ENCODE peak calls at places on chromosomes 12 and 14, in seven cellular contexts. Q is testis, H is spleen, S is HepG2, K is tibial nerve, E is gastrocnemius medialis, U is HCT116. O is an unnamed sample.

GRCh38 chr14:34722723-34723545 is 8.5 kb upstream of the CFL2 start:
- DNase-seq in Q (peak), H (no peak), S (peak), K (peak), E (no peak), U (peak), O (peak)

GRCh38 chr14:60235440-60235839 is 13.6 kb upstream of the PPM1A start:
- DNase-seq in Q (no peak), H (no peak), S (no peak), K (no peak), E (no peak), U (no peak), O (no peak)

GRCh38 chr14:98195256-98195655 is 1076.7 kb downstream of the BCL11B start:
- DNase-seq in Q (no peak), H (no peak), S (no peak), K (no peak), E (no peak), U (no peak), O (no peak)

GRCh38 chr12:109458771-109459208 is 18.3 kb downstream of the KCTD10 start:
- DNase-seq in Q (no peak), H (no peak), S (no peak), K (no peak), E (no peak), U (no peak), O (no peak)

GRCh38 chr12:11949738-11950403 is 120.9 kb upstream of the BCL2L14 start:
- DNase-seq in Q (peak), H (peak), S (no peak), K (no peak), E (no peak), U (no peak), O (peak)

GRCh38 chr12:67877697-67878096 is 111.5 kb upstream of the IFNG-AS1 start:
- DNase-seq in Q (no peak), H (no peak), S (no peak), K (no peak), E (no peak), U (no peak), O (no peak)

GRCh38 chr12:106039646-106040404 is 98.9 kb downstream of the NUAK1 start:
- DNase-seq in Q (no peak), H (no peak), S (no peak), K (no peak), E (no peak), U (no peak), O (no peak)

GRCh38 chr14:36944307-36945010 is 227.9 kb downstream of the SLC25A21 start:
- DNase-seq in Q (no peak), H (no peak), S (no peak), K (no peak), E (no peak), U (no peak), O (no peak)

GRCh38 chr12:130953783-130954543 is at the start of gene ADGRD1:
- DNase-seq in Q (peak), H (no peak), S (no peak), K (peak), E (peak), U (no peak), O (peak)

GRCh38 chr12:48286665-48287064 is 64.1 kb downstream of the ZNF641 start:
- DNase-seq in Q (peak), H (no peak), S (peak), K (peak), E (no peak), U (no peak), O (no peak)

GRCh38 chr14:93073833-93074769 is 41.6 kb downstream of the ITPK1 start:
- DNase-seq in Q (no peak), H (peak), S (peak), K (peak), E (no peak), U (no peak), O (no peak)

GRCh38 chr12:130357241-130357640 is 19.6 kb downstream of the PIWIL1 start:
- DNase-seq in Q (no peak), H (no peak), S (no peak), K (no peak), E (no peak), U (no peak), O (peak)

GRCh38 chr12:66496595-66496994 is 182.3 kb downstream of the GRIP1 start:
- DNase-seq in Q (no peak), H (no peak), S (no peak), K (no peak), E (no peak), U (no peak), O (no peak)

GRCh38 chr14:36666416-36667206 is 5.0 kb downstream of the PAX9 start:
- DNase-seq in Q (no peak), H (no peak), S (no peak), K (no peak), E (no peak), U (no peak), O (no peak)

GRCh38 chr14:22002860-22003284 is 329.3 kb upstream of the OR4E1 start:
- DNase-seq in Q (peak), H (no peak), S (no peak), K (no peak), E (no peak), U (peak), O (peak)

GRCh38 chr12:38664661-38665269 is 240.6 kb downstream of the CPNE8 start:
- DNase-seq in Q (peak), H (no peak), S (peak), K (no peak), E (no peak), U (peak), O (no peak)

GRCh38 chr12:82870825-82871377 is 184.2 kb downstream of the TMTC2 start:
- DNase-seq in Q (no peak), H (no peak), S (no peak), K (no peak), E (no peak), U (no peak), O (no peak)

GRCh38 chr14:64825498-64825897 is 54.2 kb downstream of the SPTB start:
- DNase-seq in Q (no peak), H (no peak), S (no peak), K (no peak), E (peak), U (no peak), O (no peak)

GRCh38 chr12:56469007-56469930 is 891 bp downstream of the SPRYD4 start:
- DNase-seq in Q (peak), H (peak), S (no peak), K (no peak), E (no peak), U (no peak), O (no peak)

GRCh38 chr12:71439613-71440392 is at the start of gene LGR5:
- DNase-seq in Q (peak), H (peak), S (peak), K (no peak), E (no peak), U (no peak), O (peak)

GRCh38 chr12:117452071-117452470 is 90.6 kb upstream of the NOS1 start:
- DNase-seq in Q (no peak), H (no peak), S (no peak), K (no peak), E (no peak), U (no peak), O (no peak)

GRCh38 chr14:79515158-79515557 is 696.1 kb downstream of the DIO2 start:
- DNase-seq in Q (no peak), H (no peak), S (no peak), K (no peak), E (no peak), U (no peak), O (no peak)

GRCh38 chr14:45664668-45665356 is 411.8 kb upstream of the MIS18BP1 start:
- DNase-seq in Q (no peak), H (no peak), S (no peak), K (no peak), E (no peak), U (no peak), O (no peak)

GRCh38 chr12:62205348-62205747 is 54.9 kb upstream of the USP15 start:
- DNase-seq in Q (no peak), H (no peak), S (peak), K (no peak), E (no peak), U (no peak), O (no peak)

GRCh38 chr14:69715725-69716482 is 51.0 kb upstream of the SRSF5 start:
- DNase-seq in Q (no peak), H (no peak), S (no peak), K (peak), E (no peak), U (no peak), O (peak)

GRCh38 chr14:90512332-90512951 is 115.6 kb downstream of the CALM1 start:
- DNase-seq in Q (no peak), H (no peak), S (no peak), K (no peak), E (no peak), U (no peak), O (peak)

GRCh38 chr12:117968826-117969659 is at the start of gene KSR2:
- DNase-seq in Q (peak), H (no peak), S (peak), K (no peak), E (no peak), U (peak), O (peak)

GRCh38 chr14:69038449-69039286 is 59.6 kb upstream of the ACTN1 start:
- DNase-seq in Q (no peak), H (no peak), S (no peak), K (no peak), E (no peak), U (no peak), O (no peak)

GRCh38 chr12:112599871-112600270 is 181.1 kb downstream of the PTPN11 start:
- DNase-seq in Q (no peak), H (no peak), S (peak), K (no peak), E (no peak), U (no peak), O (no peak)

GRCh38 chr12:4243098-4243795 is 30.3 kb upstream of the CCND2 start:
- DNase-seq in Q (no peak), H (no peak), S (no peak), K (no peak), E (no peak), U (no peak), O (no peak)

GRCh38 chr12:66152732-66153131 is 17.1 kb downstream of the TMBIM4 start:
- DNase-seq in Q (no peak), H (no peak), S (no peak), K (no peak), E (no peak), U (no peak), O (no peak)

DNA sequence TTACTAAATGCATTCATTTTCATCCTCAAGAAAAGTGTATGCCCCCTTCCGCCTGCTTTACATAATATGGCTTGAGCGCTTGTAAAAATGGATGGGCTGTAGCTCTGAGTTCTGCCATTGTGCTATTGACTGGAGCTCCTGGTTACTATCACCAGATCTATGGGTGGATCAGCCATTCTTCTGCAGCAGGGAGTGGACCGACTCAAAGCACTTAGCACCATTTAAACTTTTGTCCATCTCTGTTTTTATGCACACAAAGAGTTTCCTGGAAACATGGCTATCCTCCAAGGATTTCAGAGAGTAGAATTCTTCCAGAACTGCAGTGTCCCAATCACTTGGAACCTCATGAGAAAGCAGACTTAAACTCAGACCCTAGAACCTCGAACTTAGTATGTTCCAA is 4.5 kb upstream of the NUMB start:
- DNase-seq in Q (no peak), H (no peak), S (no peak), K (no peak), E (no peak), U (no peak), O (no peak)
- H3K4me3 ChIP-seq in Q (no peak), H (peak), S (peak), K (no peak), E (no peak), U (no peak), O (no peak)

GRCh38 chr12:102757154-102757873 is 159.7 kb downstream of the PAH start:
- DNase-seq in Q (peak), H (no peak), S (no peak), K (peak), E (no peak), U (no peak), O (peak)
- TF ChIP-seq CTCF in Q (no peak), H (no peak), S (no peak), K (no peak), E (no peak), U (no peak), O (no peak)

GRCh38 chr14:103714063-103714724 is 1.1 kb downstream of the XRCC3 start:
- DNase-seq in Q (no peak), H (no peak), S (no peak), K (no peak), E (no peak), U (no peak), O (no peak)
- TF ChIP-seq POLR2A in Q (no peak), H (no peak), S (no peak), K (no peak), E (no peak), U (no peak), O (no peak)

GRCh38 chr14:71586131-71586893 is 345.9 kb upstream of the RGS6 start:
- DNase-seq in Q (peak), H (no peak), S (no peak), K (peak), E (no peak), U (no peak), O (peak)
- H3K4me3 ChIP-seq in Q (peak), H (no peak), S (no peak), K (peak), E (no peak), U (no peak), O (no peak)

O was measured in thyroid gland.